ENCODE peak calls at places on chromosome 9, in four cellular contexts. One of them, this sample, is unnamed.

GRCh38 chr9:76717611-76718010 is 46.6 kb upstream of the PCA3 start:
- DNase-seq in tibial nerve: no peak
- DNase-seq in A549: no peak
- DNase-seq in ovary: no peak
- DNase-seq in this sample: no peak

GRCh38 chr9:1962036-1962535 is 53.1 kb upstream of the SMARCA2 start:
- DNase-seq in A549: no peak
- DNase-seq in ovary: no peak
- DNase-seq in tibial nerve: no peak
- DNase-seq in this sample: no peak

GRCh38 chr9:93085676-93086075 is 10.3 kb upstream of the CARD19 start:
- DNase-seq in A549: no peak
- DNase-seq in ovary: peak
- DNase-seq in tibial nerve: no peak
- DNase-seq in this sample: peak

GRCh38 chr9:105244274-105244995 is at the start of gene SLC44A1:
- DNase-seq in ovary: peak
- DNase-seq in tibial nerve: peak
- DNase-seq in A549: peak
- DNase-seq in this sample: peak

GRCh38 chr9:97755618-97756267 is 58.6 kb upstream of the XPA start:
- DNase-seq in ovary: no peak
- DNase-seq in tibial nerve: no peak
- DNase-seq in A549: no peak
- DNase-seq in this sample: no peak

GRCh38 chr9:133250741-133251170 is 24.2 kb downstream of the ABO start:
- DNase-seq in tibial nerve: no peak
- DNase-seq in ovary: no peak
- DNase-seq in A549: no peak
- DNase-seq in this sample: no peak

GRCh38 chr9:93656426-93657222 is 80.2 kb downstream of the PHF2 start:
- DNase-seq in A549: no peak
- DNase-seq in ovary: no peak
- DNase-seq in tibial nerve: peak
- DNase-seq in this sample: peak

GRCh38 chr9:124639637-124640036 is 131.5 kb downstream of the NR6A1 start:
- DNase-seq in A549: no peak
- DNase-seq in ovary: no peak
- DNase-seq in tibial nerve: no peak
- DNase-seq in this sample: no peak

GRCh38 chr9:27181381-27181780 is 72.4 kb downstream of the TEK start:
- DNase-seq in ovary: no peak
- DNase-seq in A549: no peak
- DNase-seq in tibial nerve: no peak
- DNase-seq in this sample: no peak

GRCh38 chr9:127858041-127858512 is 3.6 kb upstream of the ENG start:
- DNase-seq in A549: no peak
- DNase-seq in tibial nerve: no peak
- DNase-seq in ovary: peak
- DNase-seq in this sample: no peak

GRCh38 chr9:101536351-101536750 is 2.7 kb downstream of the RNF20 start:
- DNase-seq in tibial nerve: no peak
- DNase-seq in A549: no peak
- DNase-seq in ovary: no peak
- DNase-seq in this sample: no peak

GRCh38 chr9:107932036-107932435 is 442.5 kb upstream of the KLF4 start:
- DNase-seq in tibial nerve: no peak
- DNase-seq in ovary: no peak
- DNase-seq in A549: no peak
- DNase-seq in this sample: no peak

GRCh38 chr9:120531683-120532300 is 48.2 kb downstream of the CDK5RAP2 start:
- DNase-seq in A549: peak
- DNase-seq in ovary: no peak
- DNase-seq in tibial nerve: no peak
- DNase-seq in this sample: no peak

GRCh38 chr9:74555015-74555414 is 57.9 kb downstream of the RORB start:
- DNase-seq in ovary: no peak
- DNase-seq in tibial nerve: no peak
- DNase-seq in A549: no peak
- DNase-seq in this sample: no peak

GRCh38 chr9:87083986-87084385 is 136.7 kb upstream of the GAS1 start:
- DNase-seq in ovary: no peak
- DNase-seq in tibial nerve: no peak
- DNase-seq in A549: no peak
- DNase-seq in this sample: no peak

GRCh38 chr9:131433302-131433854 is 39.5 kb downstream of the PRRC2B start:
- DNase-seq in A549: no peak
- DNase-seq in tibial nerve: no peak
- DNase-seq in ovary: no peak
- DNase-seq in this sample: peak

GRCh38 chr9:133375116-133375723 is 640 bp downstream of the SURF4 start:
- DNase-seq in ovary: no peak
- DNase-seq in tibial nerve: no peak
- DNase-seq in A549: peak
- DNase-seq in this sample: no peak

GRCh38 chr9:20592673-20593072 is 29.6 kb downstream of the MLLT3 start:
- DNase-seq in ovary: no peak
- DNase-seq in A549: no peak
- DNase-seq in tibial nerve: no peak
- DNase-seq in this sample: no peak

GRCh38 chr9:109062543-109062942 is 49.2 kb upstream of the CTNNAL1 start:
- DNase-seq in ovary: no peak
- DNase-seq in A549: no peak
- DNase-seq in tibial nerve: no peak
- DNase-seq in this sample: no peak

GRCh38 chr9:132937463-132937901 is 6.9 kb downstream of the TSC1 start:
- DNase-seq in ovary: no peak
- DNase-seq in A549: no peak
- DNase-seq in tibial nerve: no peak
- DNase-seq in this sample: no peak

GRCh38 chr9:118568704-118569103 is 800.5 kb downstream of the BRINP1 start:
- DNase-seq in A549: no peak
- DNase-seq in ovary: no peak
- DNase-seq in tibial nerve: no peak
- DNase-seq in this sample: no peak

GRCh38 chr9:134177186-134177585 is 12.8 kb upstream of the RNU6ATAC start:
- DNase-seq in A549: no peak
- DNase-seq in ovary: no peak
- DNase-seq in tibial nerve: no peak
- DNase-seq in this sample: no peak

GRCh38 chr9:93869863-93870262 is 85.3 kb downstream of the BARX1 start:
- DNase-seq in ovary: no peak
- DNase-seq in A549: no peak
- DNase-seq in tibial nerve: no peak
- DNase-seq in this sample: no peak

GRCh38 chr9:19310246-19310645 is 69.8 kb downstream of the RPS6 start:
- DNase-seq in ovary: no peak
- DNase-seq in tibial nerve: no peak
- DNase-seq in A549: no peak
- DNase-seq in this sample: no peak

GRCh38 chr9:120734607-120735006 is 20.3 kb upstream of the MEGF9 start:
- DNase-seq in ovary: no peak
- DNase-seq in tibial nerve: no peak
- DNase-seq in A549: no peak
- DNase-seq in this sample: no peak

GRCh38 chr9:32264171-32264862 is 120.1 kb upstream of the ACO1 start:
- DNase-seq in tibial nerve: no peak
- DNase-seq in A549: no peak
- DNase-seq in ovary: peak
- DNase-seq in this sample: no peak

GRCh38 chr9:114694146-114694545 is 12.2 kb upstream of the TEX48 start:
- DNase-seq in tibial nerve: no peak
- DNase-seq in A549: no peak
- DNase-seq in ovary: no peak
- DNase-seq in this sample: no peak

GRCh38 chr9:116959775-116960174 is 272.7 kb downstream of the TRIM32 start:
- DNase-seq in tibial nerve: no peak
- DNase-seq in ovary: no peak
- DNase-seq in A549: no peak
- DNase-seq in this sample: no peak

GRCh38 chr9:37952731-37953130 is 48.8 kb upstream of the SLC25A51 start:
- DNase-seq in ovary: no peak
- DNase-seq in tibial nerve: no peak
- DNase-seq in A549: peak
- DNase-seq in this sample: no peak

GRCh38 chr9:14296462-14296861 is 17.5 kb downstream of the NFIB start:
- DNase-seq in tibial nerve: no peak
- DNase-seq in ovary: no peak
- DNase-seq in A549: no peak
- DNase-seq in this sample: no peak

GRCh38 chr9:118455781-118456180 is 751.6 kb downstream of the TLR4 start:
- DNase-seq in A549: no peak
- DNase-seq in tibial nerve: no peak
- DNase-seq in ovary: no peak
- DNase-seq in this sample: no peak

GRCh38 chr9:21605489-21605931 is 123.4 kb upstream of the IFNE start:
- DNase-seq in tibial nerve: no peak
- DNase-seq in ovary: no peak
- DNase-seq in A549: peak
- DNase-seq in this sample: no peak

GRCh38 chr9:127627494-127627855 is 15.4 kb downstream of the STXBP1 start:
- DNase-seq in ovary: no peak
- DNase-seq in tibial nerve: no peak
- DNase-seq in A549: no peak
- DNase-seq in this sample: no peak

GRCh38 chr9:98597372-98597771 is 111.4 kb downstream of the GABBR2 start:
- DNase-seq in A549: no peak
- DNase-seq in tibial nerve: no peak
- DNase-seq in ovary: no peak
- DNase-seq in this sample: peak

GRCh38 chr9:98745470-98745869 is 36.7 kb upstream of the GABBR2 start:
- DNase-seq in A549: no peak
- DNase-seq in tibial nerve: no peak
- DNase-seq in ovary: no peak
- DNase-seq in this sample: no peak

GRCh38 chr9:128333368-128333969 is 6.9 kb upstream of the SLC27A4 start:
- DNase-seq in A549: no peak
- DNase-seq in ovary: no peak
- DNase-seq in tibial nerve: no peak
- DNase-seq in this sample: no peak

GRCh38 chr9:136095028-136095494 is at the start of gene NACC2:
- DNase-seq in ovary: peak
- DNase-seq in tibial nerve: peak
- DNase-seq in A549: no peak
- DNase-seq in this sample: peak
- TF ChIP-seq POLR2A in ovary: no peak
- TF ChIP-seq POLR2A in tibial nerve: peak
- TF ChIP-seq POLR2A in A549: peak
- TF ChIP-seq POLR2A in this sample: no peak

DNA sequence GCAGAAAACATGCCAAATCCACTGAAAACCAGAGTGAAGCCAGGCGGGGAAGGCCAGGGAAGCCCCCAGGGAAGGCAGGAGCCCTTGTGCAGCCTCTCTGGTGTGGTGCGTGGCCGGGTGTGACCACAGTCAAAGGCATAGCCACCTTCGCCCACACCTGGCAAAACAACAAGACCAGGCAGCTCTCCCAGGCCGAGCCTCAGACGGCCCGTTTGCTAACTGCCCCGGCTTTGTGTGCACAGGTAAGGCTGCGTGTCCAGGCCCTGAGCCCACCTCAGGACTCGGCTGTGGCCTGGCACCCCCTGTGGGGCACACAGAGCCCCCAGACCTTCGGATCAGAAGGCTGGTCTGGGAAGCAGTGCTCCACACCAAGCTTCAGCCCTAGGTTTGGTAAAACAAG is 6.1 kb downstream of the TMEM250 start:
- DNase-seq in tibial nerve: no peak
- DNase-seq in A549: no peak
- DNase-seq in ovary: no peak
- DNase-seq in this sample: peak
- H3K27ac ChIP-seq in tibial nerve: no peak
- H3K27ac ChIP-seq in A549: peak
- H3K27ac ChIP-seq in ovary: no peak
- H3K27ac ChIP-seq in this sample: no peak

DNA sequence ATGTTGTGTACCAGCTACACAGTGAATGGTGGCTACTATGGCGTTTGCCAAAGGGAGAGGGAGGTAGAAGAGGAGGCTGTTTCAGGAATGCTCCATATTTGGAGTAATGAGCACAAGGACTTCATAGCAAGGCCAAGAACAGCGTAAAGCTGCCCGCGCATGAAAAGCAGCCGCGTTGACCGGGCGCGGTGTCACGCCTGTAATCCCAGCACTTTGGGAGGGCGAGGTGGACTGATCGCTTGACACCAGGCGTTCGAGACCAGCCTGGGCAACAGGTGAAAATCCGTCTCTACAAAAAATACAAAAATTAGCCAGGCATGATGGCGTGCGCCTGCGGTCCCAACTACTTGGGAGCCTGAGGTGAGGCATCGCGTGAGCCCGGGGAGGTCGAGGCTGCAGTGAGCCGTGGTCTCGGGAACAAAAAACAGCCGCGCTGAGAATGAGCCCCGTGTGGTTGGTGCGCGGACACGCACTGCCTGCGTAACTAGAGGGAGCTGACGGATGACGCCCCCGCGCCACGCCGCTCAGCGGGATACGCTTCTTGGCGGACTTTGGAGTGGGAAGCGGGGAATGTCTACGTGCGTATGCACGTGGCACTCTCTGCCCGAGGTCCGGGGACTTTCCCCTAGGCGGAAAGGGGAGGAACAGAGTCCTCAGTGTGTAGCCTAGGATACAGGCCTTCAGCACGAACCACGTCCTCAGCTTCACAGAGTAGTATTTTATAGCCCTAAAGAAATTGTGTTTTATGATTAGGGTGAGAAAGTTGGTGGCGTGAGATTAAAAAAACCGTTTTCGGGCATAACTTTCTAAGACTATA is at the start of gene RMRP:
- DNase-seq in tibial nerve: peak
- DNase-seq in ovary: peak
- DNase-seq in A549: peak
- DNase-seq in this sample: peak
- TF ChIP-seq POLR2A in tibial nerve: peak
- TF ChIP-seq POLR2A in ovary: peak
- TF ChIP-seq POLR2A in A549: no peak
- TF ChIP-seq POLR2A in this sample: no peak

DNA sequence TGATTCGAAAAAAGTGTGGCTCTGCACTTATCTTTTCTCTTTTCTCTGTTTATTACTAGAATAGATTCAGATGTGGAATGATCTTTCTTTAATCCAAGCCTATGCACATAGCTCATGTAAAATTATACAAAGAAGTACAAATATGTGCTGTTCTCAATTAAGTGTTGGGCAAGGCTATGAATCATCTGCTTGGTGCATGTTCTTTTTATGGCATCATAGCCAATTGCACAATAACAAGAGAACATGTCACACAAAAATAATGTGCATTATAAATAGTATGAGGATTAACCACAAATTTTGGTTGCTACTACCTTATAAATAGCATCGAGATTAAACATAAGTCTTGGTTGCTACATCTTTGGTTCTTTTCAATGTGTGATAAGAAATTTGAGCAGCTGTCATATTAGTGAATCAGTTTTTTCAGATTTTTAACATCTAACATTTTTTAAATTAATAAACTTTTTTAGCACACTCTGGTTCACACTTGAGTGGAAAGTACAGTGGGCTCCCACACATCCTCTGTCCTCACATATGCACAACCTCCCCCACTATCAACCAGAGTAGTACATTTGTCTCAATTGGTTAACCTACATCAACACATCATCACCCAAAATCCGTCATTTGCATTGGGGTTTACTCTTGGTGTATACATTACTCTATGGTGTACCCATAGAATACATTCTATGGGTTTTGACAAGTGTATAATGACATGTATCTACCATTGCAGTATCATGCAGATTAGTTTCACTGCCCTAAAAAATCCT is 6.8 kb upstream of the RECK start:
- DNase-seq in ovary: no peak
- DNase-seq in tibial nerve: no peak
- DNase-seq in A549: no peak
- DNase-seq in this sample: no peak
- H3K27ac ChIP-seq in ovary: no peak
- H3K27ac ChIP-seq in tibial nerve: peak
- H3K27ac ChIP-seq in A549: no peak
- H3K27ac ChIP-seq in this sample: no peak